ENCODE peak calls at places on chromosome 21, in eight cellular contexts. One of them, this sample, is unnamed.

GRCh38 chr21:27277122-27277521 is 310.2 kb upstream of the ADAMTS5 start:
- DNase-seq in CD14-positive monocyte: no peak
- DNase-seq in M059J: peak
- DNase-seq in kidney glomerular epithelial cell: peak
- DNase-seq in myocyte: no peak
- DNase-seq in NCI-H748 treated with DMSO at 0.1 percent for 48 hours: no peak
- DNase-seq in cardiac fibroblast: peak
- DNase-seq in activated naive CD8-positive, alpha-beta T cell treated with anti-CD3 and anti-CD28 coated beads, Interleukin-2, amount 10 ng/mL, durations not matched to agents 7 days and 5 days: no peak
- DNase-seq in this sample: no peak

GRCh38 chr21:34801519-34802132 is 132.8 kb downstream of the CLIC6 start:
- DNase-seq in CD14-positive monocyte: no peak
- DNase-seq in M059J: peak
- DNase-seq in kidney glomerular epithelial cell: no peak
- DNase-seq in myocyte: no peak
- DNase-seq in NCI-H748 treated with DMSO at 0.1 percent for 48 hours: peak
- DNase-seq in cardiac fibroblast: peak
- DNase-seq in activated naive CD8-positive, alpha-beta T cell treated with anti-CD3 and anti-CD28 coated beads, Interleukin-2, amount 10 ng/mL, durations not matched to agents 7 days and 5 days: no peak
- DNase-seq in this sample: no peak

GRCh38 chr21:30831194-30831765 is 1.7 kb upstream of the KRTAP7-1 start:
- DNase-seq in CD14-positive monocyte: no peak
- DNase-seq in M059J: no peak
- DNase-seq in kidney glomerular epithelial cell: no peak
- DNase-seq in myocyte: no peak
- DNase-seq in NCI-H748 treated with DMSO at 0.1 percent for 48 hours: no peak
- DNase-seq in cardiac fibroblast: peak
- DNase-seq in activated naive CD8-positive, alpha-beta T cell treated with anti-CD3 and anti-CD28 coated beads, Interleukin-2, amount 10 ng/mL, durations not matched to agents 7 days and 5 days: no peak
- DNase-seq in this sample: no peak

GRCh38 chr21:45248893-45249381 is 38.8 kb downstream of the POFUT2 start:
- DNase-seq in CD14-positive monocyte: no peak
- DNase-seq in M059J: peak
- DNase-seq in kidney glomerular epithelial cell: no peak
- DNase-seq in myocyte: no peak
- DNase-seq in NCI-H748 treated with DMSO at 0.1 percent for 48 hours: no peak
- DNase-seq in cardiac fibroblast: peak
- DNase-seq in activated naive CD8-positive, alpha-beta T cell treated with anti-CD3 and anti-CD28 coated beads, Interleukin-2, amount 10 ng/mL, durations not matched to agents 7 days and 5 days: no peak
- DNase-seq in this sample: no peak

GRCh38 chr21:42195378-42196031 is 23.4 kb upstream of the ABCG1 start:
- DNase-seq in CD14-positive monocyte: peak
- DNase-seq in M059J: no peak
- DNase-seq in kidney glomerular epithelial cell: no peak
- DNase-seq in myocyte: no peak
- DNase-seq in NCI-H748 treated with DMSO at 0.1 percent for 48 hours: no peak
- DNase-seq in cardiac fibroblast: peak
- DNase-seq in activated naive CD8-positive, alpha-beta T cell treated with anti-CD3 and anti-CD28 coated beads, Interleukin-2, amount 10 ng/mL, durations not matched to agents 7 days and 5 days: no peak
- DNase-seq in this sample: no peak

GRCh38 chr21:45831991-45832740 is 149.4 kb upstream of the COL6A1 start:
- DNase-seq in CD14-positive monocyte: no peak
- DNase-seq in M059J: no peak
- DNase-seq in kidney glomerular epithelial cell: no peak
- DNase-seq in myocyte: no peak
- DNase-seq in NCI-H748 treated with DMSO at 0.1 percent for 48 hours: no peak
- DNase-seq in cardiac fibroblast: peak
- DNase-seq in activated naive CD8-positive, alpha-beta T cell treated with anti-CD3 and anti-CD28 coated beads, Interleukin-2, amount 10 ng/mL, durations not matched to agents 7 days and 5 days: no peak
- DNase-seq in this sample: no peak

GRCh38 chr21:34367320-34367935 is 3.6 kb downstream of the KCNE2 start:
- DNase-seq in CD14-positive monocyte: no peak
- DNase-seq in M059J: peak
- DNase-seq in kidney glomerular epithelial cell: peak
- DNase-seq in myocyte: peak
- DNase-seq in NCI-H748 treated with DMSO at 0.1 percent for 48 hours: peak
- DNase-seq in cardiac fibroblast: peak
- DNase-seq in activated naive CD8-positive, alpha-beta T cell treated with anti-CD3 and anti-CD28 coated beads, Interleukin-2, amount 10 ng/mL, durations not matched to agents 7 days and 5 days: no peak
- DNase-seq in this sample: no peak

GRCh38 chr21:46347203-46347550 is 23.2 kb downstream of the PCNT start:
- DNase-seq in CD14-positive monocyte: no peak
- DNase-seq in M059J: no peak
- DNase-seq in kidney glomerular epithelial cell: no peak
- DNase-seq in myocyte: no peak
- DNase-seq in NCI-H748 treated with DMSO at 0.1 percent for 48 hours: no peak
- DNase-seq in cardiac fibroblast: no peak
- DNase-seq in activated naive CD8-positive, alpha-beta T cell treated with anti-CD3 and anti-CD28 coated beads, Interleukin-2, amount 10 ng/mL, durations not matched to agents 7 days and 5 days: no peak
- DNase-seq in this sample: no peak

GRCh38 chr21:37496972-37497371 is 130.4 kb downstream of the DYRK1A start:
- DNase-seq in CD14-positive monocyte: no peak
- DNase-seq in M059J: peak
- DNase-seq in kidney glomerular epithelial cell: no peak
- DNase-seq in myocyte: peak
- DNase-seq in NCI-H748 treated with DMSO at 0.1 percent for 48 hours: no peak
- DNase-seq in cardiac fibroblast: peak
- DNase-seq in activated naive CD8-positive, alpha-beta T cell treated with anti-CD3 and anti-CD28 coated beads, Interleukin-2, amount 10 ng/mL, durations not matched to agents 7 days and 5 days: no peak
- DNase-seq in this sample: no peak

GRCh38 chr21:38881041-38881570 is 75.4 kb downstream of the ETS2 start:
- DNase-seq in CD14-positive monocyte: no peak
- DNase-seq in M059J: no peak
- DNase-seq in kidney glomerular epithelial cell: no peak
- DNase-seq in myocyte: no peak
- DNase-seq in NCI-H748 treated with DMSO at 0.1 percent for 48 hours: no peak
- DNase-seq in cardiac fibroblast: no peak
- DNase-seq in activated naive CD8-positive, alpha-beta T cell treated with anti-CD3 and anti-CD28 coated beads, Interleukin-2, amount 10 ng/mL, durations not matched to agents 7 days and 5 days: no peak
- DNase-seq in this sample: no peak

GRCh38 chr21:41754481-41754891 is 12.4 kb downstream of the RIPK4 start:
- DNase-seq in CD14-positive monocyte: no peak
- DNase-seq in M059J: no peak
- DNase-seq in kidney glomerular epithelial cell: no peak
- DNase-seq in myocyte: peak
- DNase-seq in NCI-H748 treated with DMSO at 0.1 percent for 48 hours: no peak
- DNase-seq in cardiac fibroblast: no peak
- DNase-seq in activated naive CD8-positive, alpha-beta T cell treated with anti-CD3 and anti-CD28 coated beads, Interleukin-2, amount 10 ng/mL, durations not matched to agents 7 days and 5 days: no peak
- DNase-seq in this sample: no peak

GRCh38 chr21:38280446-38280845 is 23.7 kb downstream of the KCNJ15 start:
- DNase-seq in CD14-positive monocyte: no peak
- DNase-seq in M059J: no peak
- DNase-seq in kidney glomerular epithelial cell: no peak
- DNase-seq in myocyte: no peak
- DNase-seq in NCI-H748 treated with DMSO at 0.1 percent for 48 hours: no peak
- DNase-seq in cardiac fibroblast: no peak
- DNase-seq in activated naive CD8-positive, alpha-beta T cell treated with anti-CD3 and anti-CD28 coated beads, Interleukin-2, amount 10 ng/mL, durations not matched to agents 7 days and 5 days: no peak
- DNase-seq in this sample: no peak

GRCh38 chr21:31656199-31657095 is 3.0 kb upstream of the SOD1 start:
- DNase-seq in CD14-positive monocyte: no peak
- DNase-seq in M059J: peak
- DNase-seq in kidney glomerular epithelial cell: peak
- DNase-seq in myocyte: no peak
- DNase-seq in NCI-H748 treated with DMSO at 0.1 percent for 48 hours: no peak
- DNase-seq in cardiac fibroblast: no peak
- DNase-seq in activated naive CD8-positive, alpha-beta T cell treated with anti-CD3 and anti-CD28 coated beads, Interleukin-2, amount 10 ng/mL, durations not matched to agents 7 days and 5 days: no peak
- DNase-seq in this sample: no peak

GRCh38 chr21:40660461-40660860 is 186.5 kb downstream of the DSCAM start:
- DNase-seq in CD14-positive monocyte: no peak
- DNase-seq in M059J: no peak
- DNase-seq in kidney glomerular epithelial cell: no peak
- DNase-seq in myocyte: no peak
- DNase-seq in NCI-H748 treated with DMSO at 0.1 percent for 48 hours: no peak
- DNase-seq in cardiac fibroblast: no peak
- DNase-seq in activated naive CD8-positive, alpha-beta T cell treated with anti-CD3 and anti-CD28 coated beads, Interleukin-2, amount 10 ng/mL, durations not matched to agents 7 days and 5 days: no peak
- DNase-seq in this sample: no peak

This sample was measured in cortex of kidney.